ENCODE peak calls at places on chromosomes 4 and X, in ten cellular contexts. X is heart right ventricle, K is AG09309, R is H9, O is GM13977, M is ovary, S is fibroblast of villous mesenchyme, C is mammary epithelial cell, G is WTC11, V is fibroblast of lung. Z is an unnamed sample.

GRCh38 chrX:14497184-14497666 is 32.1 kb upstream of the GLRA2 start:
- DNase-seq in G (no peak), S (peak), O (peak), X (no peak), R (no peak), M (no peak), K (no peak), V (no peak), C (no peak), Z (no peak)

GRCh38 chrX:123731258-123731986 is 1.4 kb downstream of the THOC2 start:
- DNase-seq in R (no peak), G (no peak), S (peak), K (no peak), O (peak), C (no peak), X (no peak), M (no peak), V (peak), Z (no peak)

GRCh38 chrX:41350976-41351569 is 17.1 kb downstream of the DDX3X start:
- DNase-seq in M (no peak), V (no peak), S (peak), K (no peak), R (no peak), X (no peak), C (no peak), O (no peak), G (no peak), Z (no peak)

GRCh38 chr4:8359193-8359592 is 81.3 kb downstream of the ACOX3 start:
- DNase-seq in K (no peak), V (no peak), R (peak), S (no peak), M (no peak), X (no peak), O (no peak), C (no peak), G (no peak), Z (no peak)

GRCh38 chrX:20547649-20548051 is 280.9 kb upstream of the RPS6KA3 start:
- DNase-seq in S (peak), R (no peak), K (peak), V (peak), O (no peak), X (no peak), M (no peak), C (peak), G (no peak), Z (peak)

GRCh38 chr4:110132822-110133719 is 65.3 kb downstream of the ELOVL6 start:
- DNase-seq in R (no peak), O (no peak), S (no peak), X (no peak), C (no peak), M (no peak), G (no peak), K (no peak), V (peak), Z (no peak)

GRCh38 chr4:24195976-24196736 is 306.3 kb upstream of the PPARGC1A start:
- DNase-seq in R (no peak), M (no peak), G (no peak), C (no peak), V (peak), X (no peak), K (no peak), S (no peak), O (no peak), Z (no peak)

GRCh38 chrX:87728024-87728423 is 210.4 kb downstream of the KLHL4 start:
- DNase-seq in V (no peak), G (no peak), R (no peak), K (no peak), M (no peak), X (no peak), S (no peak), O (no peak), C (no peak), Z (no peak)

GRCh38 chrX:69130448-69130847 is 34.8 kb downstream of the PJA1 start:
- DNase-seq in S (no peak), K (no peak), M (no peak), C (no peak), G (no peak), O (no peak), X (no peak), V (no peak), R (no peak), Z (no peak)

GRCh38 chr4:46370531-46370930 is 19.4 kb downstream of the GABRA2 start:
- DNase-seq in K (no peak), X (no peak), O (no peak), C (no peak), R (no peak), V (no peak), M (no peak), S (no peak), G (no peak), Z (no peak)

GRCh38 chrX:19627081-19627480 is 111.8 kb upstream of the MAP3K15 start:
- DNase-seq in X (peak), M (no peak), V (peak), O (no peak), S (no peak), C (no peak), R (no peak), G (no peak), K (no peak), Z (no peak)

GRCh38 chr4:23660865-23661264 is 229.0 kb downstream of the PPARGC1A start:
- DNase-seq in S (no peak), C (no peak), V (no peak), O (no peak), K (no peak), R (no peak), G (no peak), X (no peak), M (no peak), Z (no peak)

GRCh38 chr4:83207497-83208105 is 77.0 kb downstream of the COQ2 start:
- DNase-seq in C (peak), O (no peak), R (no peak), V (peak), G (no peak), M (no peak), S (peak), X (no peak), K (peak), Z (peak)

GRCh38 chrX:63713510-63713909 is 71.5 kb downstream of the ARHGEF9 start:
- DNase-seq in R (no peak), O (no peak), C (no peak), X (peak), S (no peak), G (peak), M (no peak), K (no peak), V (peak), Z (peak)

GRCh38 chr4:79982587-79983327 is 90.3 kb downstream of the ANTXR2 start:
- DNase-seq in G (no peak), X (no peak), S (no peak), C (no peak), O (no peak), V (no peak), M (no peak), K (no peak), R (no peak), Z (no peak)

GRCh38 chrX:7133036-7133412 is 14.5 kb upstream of the STS start:
- DNase-seq in G (no peak), R (no peak), S (peak), M (peak), X (peak), V (peak), O (no peak), K (no peak), C (no peak), Z (no peak)

GRCh38 chrX:77160301-77160700 is 286.9 kb upstream of the FGF16 start:
- DNase-seq in S (no peak), V (no peak), O (no peak), M (no peak), C (no peak), X (peak), R (peak), G (peak), K (no peak), Z (no peak)
- TF ChIP-seq CTCF in S (peak), V (no peak), O (peak), M (no peak), C (no peak), X (peak), R (peak), G (peak), K (peak), Z (peak)

GRCh38 chr4:70530997-70531396 is 12.6 kb downstream of the AMTN start:
- DNase-seq in O (no peak), S (no peak), M (no peak), X (no peak), G (no peak), C (no peak), R (no peak), K (no peak), V (no peak), Z (no peak)

GRCh38 chr4:70533791-70534190 is 15.4 kb downstream of the AMTN start:
- DNase-seq in G (no peak), V (no peak), O (no peak), S (no peak), X (no peak), R (no peak), C (no peak), K (no peak), M (no peak), Z (no peak)

GRCh38 chr4:70533211-70533610 is 14.8 kb downstream of the AMTN start:
- DNase-seq in S (no peak), V (no peak), C (no peak), X (no peak), R (no peak), M (no peak), K (no peak), G (no peak), O (no peak), Z (no peak)

GRCh38 chr4:70531981-70532380 is 13.6 kb downstream of the AMTN start:
- DNase-seq in V (no peak), R (no peak), X (no peak), K (no peak), S (no peak), C (no peak), G (no peak), O (no peak), M (no peak), Z (no peak)
- TF ChIP-seq CTCF in V (no peak), R (peak), X (no peak), K (peak), S (peak), C (peak), G (no peak), O (no peak), M (no peak), Z (peak)

GRCh38 chrX:83416273-83416672 is 91.8 kb upstream of the POU3F4 start:
- DNase-seq in G (no peak), X (no peak), K (no peak), V (no peak), M (no peak), S (no peak), O (no peak), C (no peak), R (no peak), Z (no peak)
- TF ChIP-seq CTCF in G (no peak), X (no peak), K (no peak), V (no peak), M (no peak), S (peak), O (peak), C (peak), R (peak), Z (peak)

GRCh38 chr4:186725422-186726149 is 1.9 kb upstream of the FAT1 start:
- DNase-seq in K (peak), R (peak), V (peak), G (peak), C (peak), X (peak), S (peak), O (peak), M (peak), Z (peak)
- TF ChIP-seq CTCF in K (peak), R (peak), V (peak), G (no peak), C (peak), X (peak), S (peak), O (no peak), M (peak), Z (peak)

DNA sequence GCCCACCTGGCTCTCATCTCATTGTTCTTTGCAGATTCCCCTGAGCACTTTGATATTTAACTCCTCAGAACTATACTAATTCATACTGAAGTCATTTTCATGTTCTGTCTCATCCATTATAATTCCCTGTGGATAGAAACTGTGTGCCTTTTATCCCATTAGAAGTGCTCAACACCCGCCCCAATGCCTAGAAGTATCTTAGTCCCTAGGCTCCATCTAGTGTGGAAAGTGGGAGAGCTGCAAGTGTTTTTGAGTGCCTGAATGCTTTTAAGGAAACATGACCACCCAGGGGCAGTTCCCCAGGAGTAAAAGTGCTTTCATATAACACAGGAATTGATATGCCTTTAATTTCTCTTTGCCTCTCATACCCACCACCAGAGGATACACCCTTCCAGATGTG is 117.0 kb downstream of the CHRDL1 start:
- DNase-seq in X (no peak), C (no peak), K (no peak), M (no peak), S (no peak), O (no peak), G (no peak), V (no peak), R (no peak), Z (no peak)
- TF ChIP-seq CTCF in X (no peak), C (no peak), K (no peak), M (no peak), S (no peak), O (no peak), G (no peak), V (no peak), R (peak), Z (no peak)

GRCh38 chr4:4430492-4431195 is 43.7 kb downstream of the NSG1 start:
- DNase-seq in V (peak), K (peak), G (peak), S (peak), O (peak), C (peak), X (no peak), M (no peak), R (peak), Z (peak)
- TF ChIP-seq CTCF in V (peak), K (peak), G (peak), S (peak), O (peak), C (peak), X (peak), M (no peak), R (peak), Z (peak)

GRCh38 chr4:1982124-1983052 is 26.4 kb downstream of the NELFA start:
- DNase-seq in X (no peak), K (no peak), G (no peak), O (no peak), V (no peak), C (no peak), S (no peak), R (no peak), M (no peak), Z (no peak)

GRCh38 chr4:1979477-1980196 is 29.1 kb downstream of the NELFA start:
- DNase-seq in K (no peak), M (no peak), C (no peak), S (no peak), X (no peak), R (peak), G (no peak), V (no peak), O (no peak), Z (no peak)

GRCh38 chr4:1978741-1979476 is 29.9 kb downstream of the NELFA start:
- DNase-seq in C (no peak), R (peak), G (no peak), O (no peak), K (no peak), X (no peak), V (no peak), S (no peak), M (no peak), Z (no peak)

GRCh38 chr4:1981251-1982055 is 27.3 kb downstream of the NELFA start:
- DNase-seq in V (no peak), G (peak), R (peak), S (no peak), O (no peak), C (no peak), K (no peak), M (no peak), X (no peak), Z (no peak)

DNA sequence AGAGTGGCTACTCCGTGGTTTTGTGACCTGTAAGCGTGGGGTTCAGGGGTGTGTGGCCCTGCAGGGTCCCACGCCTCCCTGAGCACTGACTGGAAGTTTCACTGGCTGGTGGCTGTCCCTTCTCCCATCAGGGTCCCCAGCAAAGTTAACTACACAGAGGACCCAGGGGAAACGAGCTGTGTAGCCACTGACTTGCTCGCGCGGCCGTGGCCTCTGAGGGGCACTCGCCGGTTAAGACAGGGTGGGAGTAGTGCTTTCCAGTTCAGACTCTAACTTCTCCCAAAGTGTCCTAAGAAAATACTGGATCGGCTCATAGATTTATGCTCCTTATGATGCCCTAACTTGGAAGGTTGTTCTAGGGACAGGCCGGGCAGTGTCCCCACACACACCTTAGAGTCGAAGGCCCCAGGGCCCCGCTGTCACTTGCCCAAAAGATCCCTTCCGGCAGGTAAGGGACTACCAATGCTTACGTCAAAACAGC is 28.2 kb downstream of the NELFA start:
- DNase-seq in S (no peak), R (no peak), V (no peak), G (no peak), M (no peak), C (no peak), X (no peak), O (no peak), K (no peak), Z (no peak)
- TF ChIP-seq CTCF in S (no peak), R (no peak), V (no peak), G (no peak), M (no peak), C (no peak), X (no peak), O (no peak), K (no peak), Z (no peak)

Z was measured in HFFc6.